ENCODE peak calls at places on chromosomes 2 and 18, in six cellular contexts. Q, W, T, O, U and I are unnamed samples.

GRCh38 chr18:13107074-13107473 is 111.5 kb upstream of the LDLRAD4 start:
- DNase-seq in U (no peak), Q (no peak), W (no peak), T (no peak), O (peak), I (no peak)

GRCh38 chr2:174012347-174013309 is 47.5 kb upstream of the SP3 start:
- DNase-seq in T (peak), Q (no peak), W (peak), U (peak), O (no peak), I (peak)

GRCh38 chr18:24078391-24078790 is 60.5 kb upstream of the CABYR start:
- DNase-seq in Q (no peak), W (no peak), T (no peak), O (no peak), U (no peak), I (no peak)

GRCh38 chr18:46320928-46321855 is 217.0 kb downstream of the HAUS1 start:
- DNase-seq in W (no peak), O (peak), Q (no peak), U (no peak), T (no peak), I (no peak)

GRCh38 chr18:4831127-4831526 is 365.9 kb downstream of the AKAIN1 start:
- DNase-seq in T (no peak), W (no peak), Q (no peak), O (no peak), U (no peak), I (no peak)

GRCh38 chr2:232634319-232635150 is 1.1 kb downstream of the EFHD1 start:
- DNase-seq in Q (no peak), O (no peak), T (no peak), U (peak), W (no peak), I (no peak)

GRCh38 chr2:117553448-117553847 is 261.0 kb upstream of the DDX18 start:
- DNase-seq in Q (no peak), W (no peak), O (no peak), T (no peak), U (no peak), I (no peak)

GRCh38 chr2:176334729-176335128 is 65.5 kb downstream of the MTX2 start:
- DNase-seq in Q (no peak), W (no peak), U (no peak), O (no peak), T (no peak), I (no peak)

GRCh38 chr2:10331033-10331701 is 28.5 kb downstream of the HPCAL1 start:
- DNase-seq in W (peak), Q (peak), U (peak), T (peak), O (no peak), I (no peak)

GRCh38 chr2:20728114-20728758 is 61.3 kb downstream of the GDF7 start:
- DNase-seq in Q (no peak), T (no peak), U (no peak), W (peak), O (peak), I (no peak)
- TF ChIP-seq POLR2A in Q (no peak), T (no peak), U (no peak), W (no peak), O (no peak), I (no peak)

DNA sequence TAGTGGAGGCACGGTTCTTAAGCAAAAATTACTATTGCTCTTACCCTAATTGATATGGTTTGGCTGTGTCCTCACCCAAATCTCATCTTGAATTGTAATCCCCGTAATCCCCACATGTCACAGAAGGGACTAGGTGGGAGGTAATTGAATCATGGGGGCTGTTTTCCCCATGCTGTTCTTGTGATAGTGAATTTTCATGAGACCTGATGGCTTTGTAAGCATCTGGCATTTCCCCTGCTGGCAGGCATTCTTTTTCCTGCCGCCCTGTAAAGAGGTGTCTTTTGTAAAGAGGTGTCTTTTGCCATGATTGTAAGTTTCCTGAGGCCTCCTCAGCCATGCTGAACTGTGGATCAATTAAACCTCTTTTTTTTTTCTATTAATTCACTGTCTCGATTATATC is 1691.8 kb upstream of the SLC39A10 start:
- DNase-seq in Q (no peak), U (no peak), O (no peak), W (no peak), T (no peak), I (no peak)
- H3K4me3 ChIP-seq in Q (no peak), U (no peak), O (no peak), W (no peak), T (no peak), I (no peak)

GRCh38 chr2:3432693-3433338 is 53.3 kb downstream of the TRAPPC12 start:
- DNase-seq in Q (no peak), W (no peak), O (no peak), U (no peak), T (no peak), I (no peak)
- H3K27ac ChIP-seq in Q (no peak), W (no peak), O (no peak), U (peak), T (no peak), I (no peak)

DNA sequence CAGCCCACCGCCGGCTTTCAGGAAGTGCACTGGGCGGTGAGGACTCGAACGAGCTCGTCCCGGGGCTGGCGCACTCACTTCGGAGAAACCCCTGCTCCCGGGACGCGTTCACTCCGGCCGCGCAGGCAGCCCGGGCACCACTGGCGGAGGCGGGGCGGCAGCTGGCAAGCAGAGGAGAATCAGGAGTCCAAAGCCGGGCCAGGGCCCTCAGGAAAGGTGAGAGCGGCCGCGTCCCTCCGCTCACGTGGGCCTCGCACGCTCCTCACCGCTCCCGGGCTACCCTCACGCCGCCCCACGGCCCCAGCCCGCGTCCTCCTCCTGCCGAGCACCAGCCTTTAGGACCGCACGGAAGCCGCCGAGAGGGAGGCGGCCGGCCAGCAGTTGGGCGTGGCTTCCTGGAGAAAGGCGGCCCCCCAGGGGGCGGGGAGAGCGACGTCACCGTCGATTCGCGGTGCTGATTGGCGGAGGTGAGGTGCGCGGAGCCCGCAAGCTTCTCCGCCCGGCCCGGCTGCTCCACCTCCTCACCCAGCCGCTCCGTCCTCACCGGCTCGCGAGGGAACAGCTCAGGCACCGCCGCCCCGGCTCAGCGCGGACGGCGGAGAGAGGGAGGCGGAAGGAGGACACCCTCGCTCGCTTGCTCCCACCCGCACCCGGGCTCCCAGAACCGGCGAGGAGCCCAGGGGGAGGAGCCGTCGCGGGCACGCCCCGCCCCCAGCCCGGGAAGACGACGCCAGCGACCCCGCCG is at the start of gene ZCCHC2:
- DNase-seq in U (peak), W (peak), T (peak), O (peak), Q (peak), I (peak)
- TF ChIP-seq POLR2A in U (peak), W (peak), T (peak), O (peak), Q (peak), I (peak)

GRCh38 chr18:60549338-60549960 is 176.9 kb upstream of the MC4R start:
- DNase-seq in O (peak), T (no peak), U (no peak), Q (peak), W (no peak), I (peak)
- H3K4me3 ChIP-seq in O (no peak), T (no peak), U (no peak), Q (peak), W (no peak), I (no peak)

GRCh38 chr2:197161738-197162137 is 148.8 kb downstream of the ANKRD44 start:
- DNase-seq in T (no peak), Q (no peak), W (no peak), O (no peak), U (no peak), I (no peak)

GRCh38 chr2:197167608-197168287 is 142.8 kb downstream of the ANKRD44 start:
- DNase-seq in Q (no peak), T (no peak), U (no peak), W (peak), O (no peak), I (no peak)

GRCh38 chr2:197163755-197164753 is 146.5 kb downstream of the ANKRD44 start:
- DNase-seq in U (peak), O (no peak), W (no peak), T (peak), Q (no peak), I (no peak)

GRCh38 chr2:197168705-197169104 is 141.9 kb downstream of the ANKRD44 start:
- DNase-seq in U (peak), Q (peak), O (peak), T (peak), W (peak), I (peak)

DNA sequence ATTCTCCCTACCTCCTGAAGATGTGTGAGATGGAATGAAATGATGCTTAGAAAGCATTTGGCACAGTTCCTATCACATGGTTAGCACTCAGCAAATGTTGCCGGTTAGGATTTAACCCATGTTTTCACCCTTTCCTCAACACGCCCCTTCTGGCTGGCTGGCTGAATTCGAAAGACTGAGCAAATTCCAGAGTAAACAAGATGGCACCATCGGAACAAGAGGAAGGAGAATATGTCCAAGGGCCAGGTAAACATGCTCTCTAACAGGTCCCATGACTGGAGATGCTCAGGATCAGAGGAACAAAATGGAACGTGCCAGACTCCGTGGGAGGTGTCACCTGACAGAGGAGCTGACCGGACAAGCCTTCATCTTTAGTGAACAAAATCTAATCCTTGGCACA is 145.6 kb downstream of the ANKRD44 start:
- DNase-seq in T (no peak), U (no peak), W (no peak), O (no peak), Q (no peak), I (no peak)
- H3K27ac ChIP-seq in T (no peak), U (peak), W (no peak), O (no peak), Q (no peak), I (no peak)

GRCh38 chr2:203706403-203706802 is at the start of gene CD28:
- DNase-seq in Q (no peak), U (peak), T (peak), W (no peak), O (no peak), I (no peak)

GRCh38 chr2:203711399-203711798 is 5.0 kb downstream of the CD28 start:
- DNase-seq in T (no peak), U (no peak), Q (no peak), O (no peak), W (no peak), I (no peak)

GRCh38 chr2:203710211-203710610 is 3.8 kb downstream of the CD28 start:
- DNase-seq in Q (no peak), W (no peak), O (no peak), T (no peak), U (no peak), I (no peak)

GRCh38 chr2:203707530-203707929 is 1.1 kb downstream of the CD28 start:
- DNase-seq in O (no peak), T (no peak), Q (no peak), W (no peak), U (no peak), I (no peak)

GRCh38 chr2:203708846-203709815 is 2.7 kb downstream of the CD28 start:
- DNase-seq in O (no peak), Q (no peak), W (no peak), U (no peak), T (no peak), I (no peak)
- TF ChIP-seq POLR2A in O (no peak), Q (no peak), W (no peak), U (no peak), T (no peak), I (no peak)

GRCh38 chr2:17538022-17538843 is 2.3 kb upstream of the VSNL1 start:
- DNase-seq in O (peak), T (peak), W (peak), U (peak), Q (no peak), I (peak)
- H3K4me3 ChIP-seq in O (peak), T (peak), W (peak), U (peak), Q (peak), I (peak)

GRCh38 chr2:162060522-162060921 is 13.5 kb downstream of the DPP4 start:
- DNase-seq in O (no peak), T (no peak), U (no peak), Q (no peak), W (no peak), I (no peak)

GRCh38 chr2:162057426-162057825 is 16.6 kb downstream of the DPP4 start:
- DNase-seq in Q (no peak), T (no peak), U (no peak), W (no peak), O (no peak), I (no peak)

GRCh38 chr2:162061021-162061420 is 13.0 kb downstream of the DPP4 start:
- DNase-seq in T (no peak), Q (no peak), W (no peak), U (no peak), O (no peak), I (no peak)

GRCh38 chr2:162056796-162057399 is 17.1 kb downstream of the DPP4 start:
- DNase-seq in W (no peak), O (no peak), Q (no peak), U (no peak), T (no peak), I (no peak)

DNA sequence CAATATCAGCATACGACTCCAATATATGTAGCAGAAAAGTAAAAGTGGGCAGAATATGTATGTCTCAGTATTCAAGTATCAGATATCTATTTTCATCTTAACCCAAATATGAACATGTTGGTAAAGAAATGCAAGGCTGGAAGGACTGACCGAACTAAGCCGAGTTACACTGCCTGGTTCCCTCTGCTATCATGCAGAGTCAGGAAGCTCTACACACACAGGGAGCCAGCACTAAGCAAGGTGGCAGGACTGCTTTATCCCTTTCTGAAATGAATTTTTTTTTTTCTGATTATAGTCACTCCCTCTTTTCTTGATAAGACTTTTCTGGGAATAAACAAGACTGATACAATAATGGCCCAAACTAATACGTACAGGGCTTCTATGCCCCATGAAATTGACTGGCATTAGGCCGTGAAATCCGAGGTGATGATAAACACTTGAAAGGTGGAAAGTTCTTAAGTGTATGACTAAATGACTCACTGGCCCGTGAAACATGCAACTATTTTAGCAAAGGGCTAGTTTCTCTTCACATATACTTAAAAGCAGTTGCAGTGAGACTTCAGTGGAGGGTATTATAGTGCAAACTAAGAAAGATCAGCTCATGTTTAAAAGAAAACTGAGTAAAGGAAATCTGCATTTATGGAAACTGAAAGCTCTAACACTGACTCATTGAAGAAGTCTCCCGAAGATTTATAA is 14.9 kb downstream of the DPP4 start:
- DNase-seq in T (no peak), Q (no peak), U (no peak), W (no peak), O (peak), I (no peak)
- H3K27ac ChIP-seq in T (no peak), Q (no peak), U (peak), W (no peak), O (no peak), I (no peak)